ENCODE peak calls at places on chromosomes 2 and 18, in five cellular contexts. N is CD4-positive, alpha-beta T cell; L is stomach; J is choroid plexus epithelial cell; D is BE2C. G is an unnamed sample.
A peak's percentile ranks its signal among the peaks of the same experiment; 100 is the strongest.

GRCh38 chr2:108585446-108585845 is 51.2 kb downstream of the LIMS1 start:
- DNase-seq in N (no peak), D (no peak), J (peak; percentile 49), L (no peak), G (no peak)

GRCh38 chr2:71348302-71348701 is 16.7 kb downstream of the ZNF638 start:
- DNase-seq in L (no peak), D (no peak), J (peak; percentile 68), N (no peak), G (no peak)

GRCh38 chr2:224360801-224361251 is 41.1 kb downstream of the FAM124B start:
- DNase-seq in J (no peak), N (no peak), L (no peak), D (no peak), G (no peak)

GRCh38 chr2:109031481-109032228 is 42.6 kb upstream of the EDAR start:
- DNase-seq in J (peak; percentile 65), D (peak; percentile 42), N (peak; percentile 86), L (peak; percentile 53), G (peak; percentile 55)

GRCh38 chr2:133420748-133421147 is 147.5 kb downstream of the NCKAP5 start:
- DNase-seq in L (no peak), J (no peak), N (no peak), D (no peak), G (no peak)

GRCh38 chr2:64021578-64021977 is 2.4 kb upstream of the VPS54 start:
- DNase-seq in D (no peak), N (no peak), L (no peak), J (peak; percentile 41), G (no peak)

GRCh38 chr18:44733069-44733753 is 52.5 kb downstream of the SETBP1 start:
- DNase-seq in D (no peak), N (no peak), L (no peak), J (peak; percentile 73), G (no peak)

GRCh38 chr2:239519081-239519920 is 118.5 kb upstream of the HDAC4 start:
- DNase-seq in L (no peak), N (no peak), D (peak; percentile 47), J (no peak), G (peak; percentile 59)

GRCh38 chr2:88329815-88330603 is 122.5 kb downstream of the FOXI3 start:
- DNase-seq in J (peak; percentile 26), N (no peak), D (no peak), L (no peak), G (no peak)

GRCh38 chr18:68837665-68838390 is 39.9 kb downstream of the CCDC102B start:
- DNase-seq in L (no peak), D (no peak), J (peak; percentile 24), N (no peak), G (no peak)

GRCh38 chr2:58497189-58497588 is 256.1 kb upstream of the FANCL start:
- DNase-seq in J (peak; percentile 1), L (no peak), D (no peak), N (no peak), G (no peak)

GRCh38 chr18:59562751-59563150 is 134.5 kb downstream of the CCBE1 start:
- DNase-seq in J (no peak), L (no peak), D (no peak), N (no peak), G (no peak)

GRCh38 chr2:200081221-200081620 is 125.8 kb downstream of the MAIP1 start:
- DNase-seq in J (no peak), L (no peak), N (no peak), D (no peak), G (no peak)

GRCh38 chr18:76202322-76202721 is 292.7 kb downstream of the ZNF516 start:
- DNase-seq in D (no peak), L (no peak), J (no peak), N (no peak), G (no peak)

GRCh38 chr2:196696423-196697073 is 57.0 kb downstream of the CCDC150 start:
- DNase-seq in L (no peak), J (peak; percentile 78), D (peak; percentile 24), N (no peak), G (no peak)

GRCh38 chr18:35982404-35983114 is 10.1 kb downstream of the RMP24 start:
- DNase-seq in D (no peak), J (peak; percentile 28), L (no peak), N (no peak), G (no peak)

GRCh38 chr2:100707016-100707947 is 112.7 kb upstream of the NPAS2 start:
- DNase-seq in D (no peak), N (no peak), J (no peak), L (no peak), G (no peak)

GRCh38 chr2:229852565-229852964 is 69.2 kb downstream of the TRIP12 start:
- DNase-seq in L (no peak), J (peak; percentile 82), N (peak; percentile 47), D (no peak), G (no peak)

DNA sequence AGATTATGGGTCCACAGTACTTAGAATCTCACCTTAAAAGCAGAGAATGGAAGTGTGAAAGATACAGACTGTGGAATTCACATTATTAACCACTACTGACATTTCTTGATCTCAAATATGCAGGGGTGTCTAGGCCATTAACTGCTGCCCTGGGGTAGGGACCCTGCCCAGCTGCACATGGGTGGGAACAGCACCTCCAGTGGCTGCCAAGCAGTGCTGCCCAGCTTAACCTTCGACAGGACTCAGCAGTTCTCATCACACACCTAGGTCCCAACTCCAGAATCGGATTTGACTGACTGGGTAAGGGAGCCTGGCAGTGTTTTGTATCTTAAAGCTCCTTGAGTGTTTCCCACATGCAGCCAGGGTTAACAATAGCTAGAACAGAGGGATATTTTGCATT is 14.9 kb downstream of the ERFE start:
- DNase-seq in D (no peak), L (no peak), N (no peak), J (no peak), G (no peak)
- TF ChIP-seq CTCF in D (peak; percentile 47), L (no peak), N (no peak), J (peak; percentile 31), G (no peak)

GRCh38 chr2:226798422-226799210 is 1.0 kb downstream of the IRS1 start:
- DNase-seq in J (peak; percentile 73), N (peak; percentile 16), L (peak; percentile 46), D (peak; percentile 24), G (peak; percentile 30)
- TF ChIP-seq CTCF in J (peak; percentile 37), N (peak; percentile 22), L (no peak), D (no peak), G (no peak)

GRCh38 chr2:167333245-167333644 is 445.0 kb downstream of the XIRP2 start:
- DNase-seq in L (no peak), J (peak; percentile 26), D (no peak), N (no peak), G (no peak)

GRCh38 chr2:167332358-167332757 is 444.1 kb downstream of the XIRP2 start:
- DNase-seq in D (no peak), J (no peak), L (no peak), N (no peak), G (no peak)

GRCh38 chr2:167335627-167336026 is 447.3 kb downstream of the XIRP2 start:
- DNase-seq in L (no peak), J (peak; percentile 48), D (no peak), N (no peak), G (no peak)

GRCh38 chr2:167334343-167334742 is 446.1 kb downstream of the XIRP2 start:
- DNase-seq in J (no peak), D (no peak), L (no peak), N (no peak), G (no peak)

DNA sequence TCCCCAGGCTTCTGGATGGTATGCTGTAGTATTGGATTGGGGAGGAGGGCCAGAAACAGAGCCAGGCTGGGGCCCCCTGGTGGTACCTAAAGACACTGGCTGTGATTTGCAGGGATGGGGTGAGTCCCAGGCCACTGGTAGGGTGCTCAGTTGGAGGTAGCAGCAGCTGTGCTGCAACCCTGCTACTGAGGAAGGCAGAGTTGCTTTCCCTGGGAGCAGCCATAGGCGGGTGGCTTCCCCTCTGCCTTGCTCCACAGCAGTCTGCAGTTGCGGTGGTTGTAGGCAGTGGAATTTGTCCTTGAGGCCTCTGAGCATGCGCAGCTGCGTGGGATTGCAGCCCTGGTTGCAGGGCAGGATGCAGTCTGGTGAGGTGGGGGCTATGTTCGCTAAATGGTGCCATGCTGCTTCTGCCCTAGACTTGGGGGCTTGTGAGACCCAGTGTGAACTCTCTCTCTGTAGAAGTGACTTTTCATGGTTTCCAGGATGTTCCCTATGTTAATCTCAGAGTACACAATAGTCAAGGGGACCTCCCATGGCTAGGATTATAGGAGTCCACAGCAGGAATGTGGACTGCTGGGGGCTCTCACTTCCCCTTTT is 443.5 kb downstream of the XIRP2 start:
- DNase-seq in D (peak; percentile 19), J (peak; percentile 49), L (no peak), N (no peak), G (no peak)
- TF ChIP-seq CTCF in D (peak; percentile 31), J (peak; percentile 57), L (no peak), N (no peak), G (no peak)

GRCh38 chr2:40230717-40231300 is 221.1 kb downstream of the SLC8A1 start:
- DNase-seq in D (no peak), N (no peak), J (peak; percentile 9), L (no peak), G (no peak)
- TF ChIP-seq CTCF in D (peak; percentile 15), N (no peak), J (no peak), L (no peak), G (no peak)

G was measured in mesothelial cell of epicardium.